ENCODE peak calls at places on chromosomes 4 and X, in seven cellular contexts. D is neuronal stem cell, W is mesenchymal stem cell, R is IMR-90, F is H9, M is mesendoderm, Y is trophoblast cell. Z is an unnamed sample.

GRCh38 chrX:114999906-115000305 is 17.5 kb downstream of the IL13RA2 start:
- DNase-seq in D (no peak), W (no peak), R (no peak), F (no peak), M (peak), Y (no peak), Z (no peak)

GRCh38 chr4:135073389-135073788 is 871.8 kb upstream of the PABPC4L start:
- DNase-seq in D (no peak), W (no peak), R (no peak), F (no peak), M (no peak), Y (no peak), Z (no peak)

GRCh38 chr4:8869002-8869878 is 2.4 kb downstream of the HMX1 start:
- DNase-seq in D (no peak), W (no peak), R (no peak), F (no peak), M (no peak), Y (no peak), Z (no peak)

GRCh38 chrX:54495814-54496516 is at the start of gene FGD1:
- DNase-seq in D (peak), W (peak), R (peak), F (peak), M (peak), Y (no peak), Z (no peak)

GRCh38 chrX:96685205-96686099 is 810 bp downstream of the DIAPH2 start:
- DNase-seq in D (no peak), W (peak), R (peak), F (peak), M (peak), Y (peak), Z (no peak)

GRCh38 chrX:18855919-18856644 is 127.8 kb downstream of the PHKA2 start:
- DNase-seq in D (no peak), W (peak), R (no peak), F (no peak), M (no peak), Y (no peak), Z (no peak)

GRCh38 chr4:56907489-56908205 is at the start of gene REST:
- DNase-seq in D (peak), W (peak), R (peak), F (peak), M (peak), Y (peak), Z (peak)

GRCh38 chrX:45070116-45071007 is 130.3 kb downstream of the DIPK2B start:
- DNase-seq in D (no peak), W (peak), R (peak), F (no peak), M (peak), Y (no peak), Z (no peak)

GRCh38 chr4:169096221-169096620 is 86.2 kb upstream of the CBR4 start:
- DNase-seq in D (no peak), W (no peak), R (no peak), F (no peak), M (no peak), Y (no peak), Z (no peak)

GRCh38 chr4:103773691-103774231 is 54.0 kb upstream of the TACR3 start:
- DNase-seq in D (no peak), W (no peak), R (no peak), F (no peak), M (no peak), Y (no peak), Z (no peak)

GRCh38 chrX:3345281-3346081 is 971 bp downstream of the MXRA5 start:
- DNase-seq in D (peak), W (peak), R (no peak), F (peak), M (peak), Y (peak), Z (peak)

GRCh38 chr4:53478671-53479456 is 101.4 kb downstream of the FIP1L1 start:
- DNase-seq in D (no peak), W (peak), R (peak), F (no peak), M (no peak), Y (no peak), Z (no peak)

GRCh38 chr4:27721193-27721592 is 860.6 kb downstream of the STIM2 start:
- DNase-seq in D (no peak), W (no peak), R (no peak), F (no peak), M (no peak), Y (no peak), Z (no peak)

GRCh38 chrX:118066867-118067515 is 49.6 kb downstream of the KLHL13 start:
- DNase-seq in D (no peak), W (no peak), R (no peak), F (no peak), M (no peak), Y (no peak), Z (no peak)

GRCh38 chrX:155148724-155149537 is 67.3 kb upstream of the VBP1 start:
- DNase-seq in D (peak), W (peak), R (peak), F (no peak), M (peak), Y (no peak), Z (peak)

GRCh38 chrX:41452972-41453371 is 5.8 kb downstream of the NYX start:
- DNase-seq in D (no peak), W (peak), R (peak), F (no peak), M (no peak), Y (peak), Z (no peak)

GRCh38 chrX:23392195-23392594 is 57.5 kb downstream of the PTCHD1 start:
- DNase-seq in D (no peak), W (no peak), R (no peak), F (no peak), M (no peak), Y (no peak), Z (no peak)

GRCh38 chrX:129540725-129541184 is 696 bp downstream of the OCRL start:
- DNase-seq in D (no peak), W (no peak), R (no peak), F (peak), M (peak), Y (no peak), Z (peak)

GRCh38 chr4:48162162-48162561 is 28.1 kb upstream of the TXK start:
- DNase-seq in D (no peak), W (no peak), R (peak), F (no peak), M (no peak), Y (no peak), Z (no peak)

GRCh38 chrX:129227376-129227775 is 295.9 kb downstream of the SMARCA1 start:
- DNase-seq in D (no peak), W (no peak), R (no peak), F (no peak), M (no peak), Y (no peak), Z (no peak)

GRCh38 chr4:142226014-142226413 is 589.6 kb downstream of the IL15 start:
- DNase-seq in D (no peak), W (no peak), R (no peak), F (no peak), M (no peak), Y (no peak), Z (no peak)

GRCh38 chr4:88027611-88028608 is 20.5 kb downstream of the PKD2 start:
- DNase-seq in D (no peak), W (peak), R (peak), F (no peak), M (no peak), Y (peak), Z (no peak)

GRCh38 chrX:12814434-12814833 is 23.2 kb downstream of the PRPS2 start:
- DNase-seq in D (no peak), W (peak), R (peak), F (peak), M (peak), Y (peak), Z (no peak)

GRCh38 chr4:104494822-104495559 is at the start of gene CXXC4:
- DNase-seq in D (peak), W (peak), R (peak), F (peak), M (peak), Y (no peak), Z (peak)

GRCh38 chrX:80471582-80471981 is 51.3 kb downstream of the TENT5D start:
- DNase-seq in D (no peak), W (no peak), R (no peak), F (no peak), M (no peak), Y (no peak), Z (no peak)

GRCh38 chr4:1052231-1052671 is 40.8 kb downstream of the FGFRL1 start:
- DNase-seq in D (no peak), W (no peak), R (no peak), F (peak), M (no peak), Y (no peak), Z (no peak)

GRCh38 chr4:55008166-55009056 is 117.0 kb downstream of the KDR start:
- DNase-seq in D (no peak), W (peak), R (no peak), F (peak), M (peak), Y (no peak), Z (no peak)

GRCh38 chr4:107379054-107379869 is 340.8 kb downstream of the PAPSS1 start:
- DNase-seq in D (no peak), W (peak), R (peak), F (no peak), M (peak), Y (no peak), Z (no peak)

GRCh38 chr4:6603128-6603527 is 28.1 kb downstream of the MAN2B2 start:
- DNase-seq in D (no peak), W (no peak), R (no peak), F (no peak), M (no peak), Y (no peak), Z (no peak)
- H2AK5ac ChIP-seq in D (no peak), W (no peak), R (no peak), F (no peak), M (no peak), Y (no peak), Z (no peak)

DNA sequence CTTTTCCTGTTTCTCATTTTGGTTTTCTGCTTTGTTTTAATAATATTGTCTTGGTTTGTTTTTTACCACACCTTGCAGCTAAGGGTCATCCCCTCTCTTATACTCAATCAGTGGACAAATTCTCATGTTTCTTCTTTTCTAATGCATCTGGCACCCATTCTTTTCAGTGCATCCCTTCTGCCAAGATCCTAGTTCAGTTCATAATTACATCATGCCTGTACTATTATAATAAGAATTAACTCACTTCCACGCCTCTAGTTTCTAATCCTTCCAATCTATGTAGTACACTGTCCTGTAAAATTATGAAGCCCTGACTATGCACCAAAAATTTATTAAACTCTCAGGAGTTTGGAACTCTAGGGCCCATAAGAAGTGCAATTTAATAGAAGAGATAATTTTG is 126.1 kb downstream of the FAT4 start:
- DNase-seq in D (no peak), W (no peak), R (no peak), F (no peak), M (no peak), Y (no peak), Z (no peak)
- H3K23ac ChIP-seq in D (no peak), W (no peak), R (no peak), F (no peak), M (no peak), Y (no peak), Z (no peak)

GRCh38 chrX:65997978-65998717 is 41.7 kb downstream of the VSIG4 start:
- DNase-seq in D (no peak), W (no peak), R (no peak), F (no peak), M (no peak), Y (no peak), Z (no peak)

GRCh38 chrX:66000178-66000577 is 39.7 kb downstream of the VSIG4 start:
- DNase-seq in D (no peak), W (no peak), R (no peak), F (no peak), M (no peak), Y (no peak), Z (no peak)

GRCh38 chrX:66000628-66001275 is 39.1 kb downstream of the VSIG4 start:
- DNase-seq in D (no peak), W (no peak), R (no peak), F (no peak), M (no peak), Y (no peak), Z (no peak)

GRCh38 chrX:65999029-65999562 is 40.8 kb downstream of the VSIG4 start:
- DNase-seq in D (no peak), W (no peak), R (no peak), F (no peak), M (no peak), Y (no peak), Z (no peak)

GRCh38 chrX:65999563-66000148 is 40.2 kb downstream of the VSIG4 start:
- DNase-seq in D (no peak), W (no peak), R (no peak), F (no peak), M (no peak), Y (no peak), Z (no peak)
- H2AK5ac ChIP-seq in D (no peak), W (no peak), R (no peak), F (no peak), M (no peak), Y (no peak), Z (no peak)

GRCh38 chr4:137156807-137157206 is 375.5 kb downstream of the PCDH18 start:
- DNase-seq in D (no peak), W (no peak), R (no peak), F (no peak), M (no peak), Y (no peak), Z (no peak)

GRCh38 chr4:137156054-137156453 is 376.2 kb downstream of the PCDH18 start:
- DNase-seq in D (no peak), W (peak), R (peak), F (no peak), M (no peak), Y (no peak), Z (no peak)
- H3K23ac ChIP-seq in D (no peak), W (no peak), R (no peak), F (no peak), M (no peak), Y (no peak), Z (no peak)